ENCODE peak calls at places on chromosomes 5 and 9, in four cellular contexts. L, Z, J and N are unnamed samples.

GRCh38 chr9:126411225-126411947 is 84.8 kb downstream of the MVB12B start:
- DNase-seq in L (no peak), Z (no peak), J (peak; percentile 93), N (no peak)

GRCh38 chr5:155189981-155190380 is 176.4 kb downstream of the KIF4B start:
- DNase-seq in L (peak; percentile 3), Z (no peak), J (no peak), N (no peak)

GRCh38 chr9:16864741-16865434 is 5.6 kb downstream of the BNC2 start:
- DNase-seq in L (no peak), Z (no peak), J (no peak), N (no peak)

GRCh38 chr5:53433036-53433435 is 47.4 kb upstream of the FST start:
- DNase-seq in L (peak; percentile 24), Z (no peak), J (no peak), N (no peak)

GRCh38 chr5:148687427-148687826 is 33.1 kb upstream of the HTR4 start:
- DNase-seq in L (peak; percentile 57), Z (peak; percentile 73), J (no peak), N (peak; percentile 50)

GRCh38 chr5:172347653-172348052 is 64.1 kb upstream of the UBTD2 start:
- DNase-seq in L (no peak), Z (no peak), J (no peak), N (no peak)

GRCh38 chr9:100472725-100473261 is at the start of gene TMEFF1:
- DNase-seq in L (peak; percentile 30), Z (peak; percentile 83), J (no peak), N (peak; percentile 87)

GRCh38 chr5:173970878-173971650 is 17.9 kb upstream of the C5orf47 start:
- DNase-seq in L (peak; percentile 24), Z (no peak), J (no peak), N (no peak)

GRCh38 chr5:53262348-53262970 is 152.9 kb upstream of the MOCS2 start:
- DNase-seq in L (peak; percentile 2), Z (peak; percentile 11), J (no peak), N (peak; percentile 29)

GRCh38 chr9:71719088-71719487 is 49.2 kb downstream of the CEMIP2 start:
- DNase-seq in L (no peak), Z (no peak), J (no peak), N (no peak)
- TF ChIP-seq ETV6 in L (no peak), Z (no peak), J (no peak), N (no peak)

GRCh38 chr9:135136991-135137390 is 49.5 kb downstream of the OLFM1 start:
- DNase-seq in L (no peak), Z (no peak), J (no peak), N (no peak)

GRCh38 chr9:135137398-135137832 is 49.9 kb downstream of the OLFM1 start:
- DNase-seq in L (no peak), Z (peak; percentile 20), J (no peak), N (no peak)

GRCh38 chr9:135136481-135136880 is 49.0 kb downstream of the OLFM1 start:
- DNase-seq in L (no peak), Z (no peak), J (no peak), N (no peak)

GRCh38 chr9:135139366-135139965 is 52.0 kb downstream of the OLFM1 start:
- DNase-seq in L (no peak), Z (peak; percentile 18), J (no peak), N (no peak)

GRCh38 chr9:135138078-135138855 is 50.8 kb downstream of the OLFM1 start:
- DNase-seq in L (no peak), Z (no peak), J (no peak), N (no peak)
- TF ChIP-seq ETV6 in L (no peak), Z (no peak), J (no peak), N (no peak)

DNA sequence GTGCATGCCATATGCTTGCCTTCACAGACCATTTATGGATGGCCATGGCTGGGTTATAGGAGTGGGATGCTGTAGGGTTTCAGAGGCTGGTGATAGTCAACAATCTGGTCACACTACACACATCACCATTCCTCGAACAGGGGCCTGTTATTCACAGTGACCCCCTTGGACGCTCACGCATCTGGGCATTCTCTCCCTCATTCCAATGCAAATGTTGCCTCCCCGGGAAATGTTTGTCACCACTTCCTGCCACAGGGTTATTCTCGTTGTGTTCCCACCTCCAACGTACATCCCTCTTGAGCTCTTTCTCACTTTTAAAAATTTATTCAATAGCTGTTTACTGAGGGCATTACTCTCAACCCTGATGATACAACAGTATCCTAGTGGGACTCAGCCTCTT is 135.4 kb downstream of the SCAMP1 start:
- DNase-seq in L (no peak), Z (no peak), J (no peak), N (peak; percentile 46)
- TF ChIP-seq ETV6 in L (no peak), Z (no peak), J (no peak), N (no peak)

DNA sequence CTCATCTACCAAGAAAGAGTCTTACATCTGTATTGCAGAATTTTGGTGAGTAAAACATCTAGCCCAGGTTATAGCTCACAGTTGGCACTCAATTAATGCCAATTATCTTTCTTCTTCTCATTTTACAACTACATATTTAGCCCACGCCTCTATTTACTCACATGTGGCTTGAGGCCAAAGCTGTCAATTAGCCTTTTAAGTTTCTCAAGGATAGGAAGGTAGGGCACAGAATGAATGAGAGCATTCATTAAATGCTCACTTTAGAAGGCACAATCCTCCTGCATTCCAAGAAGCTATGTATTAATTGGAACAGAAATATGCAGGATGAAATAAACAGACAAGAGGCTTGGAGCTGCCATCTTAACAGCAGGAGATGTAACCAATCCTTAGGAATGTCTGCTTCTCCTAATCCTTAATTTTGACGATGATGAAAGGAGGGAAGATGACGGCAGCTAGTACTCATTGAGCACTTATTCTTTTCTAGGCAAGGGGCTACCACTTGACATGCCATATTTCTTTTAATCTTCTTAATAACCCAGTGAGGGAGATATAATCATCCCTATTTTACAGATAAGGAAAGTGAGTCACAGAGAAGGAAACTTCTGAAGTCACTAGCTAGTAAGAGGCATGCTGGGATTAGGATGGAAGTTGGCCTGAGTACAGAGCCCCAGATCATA is 30.8 kb upstream of the PANK3 start:
- DNase-seq in L (no peak), Z (no peak), J (no peak), N (no peak)
- TF ChIP-seq ETV6 in L (no peak), Z (no peak), J (no peak), N (no peak)

DNA sequence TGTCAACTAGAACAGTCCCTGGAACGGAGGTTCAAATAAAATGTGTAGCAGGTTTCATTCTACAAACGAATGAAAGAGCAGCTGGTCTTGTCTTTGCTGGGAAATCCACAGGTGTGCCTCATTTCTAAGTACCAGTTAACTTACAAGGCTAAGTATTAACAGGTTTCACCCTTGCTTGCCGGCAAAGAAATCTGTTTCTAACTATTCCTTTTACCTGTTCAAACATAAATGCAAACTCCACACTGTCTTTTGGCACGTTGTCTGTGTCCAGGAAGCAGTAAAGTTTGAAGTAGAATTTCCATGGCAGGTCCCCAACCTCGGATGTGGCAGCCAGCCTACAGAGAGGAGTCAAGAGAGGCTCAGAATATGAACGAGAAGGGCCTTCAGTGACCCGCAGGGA is 54.4 kb upstream of the RETREG1 start:
- DNase-seq in L (no peak), Z (no peak), J (no peak), N (no peak)
- TF ChIP-seq ETV6 in L (no peak), Z (no peak), J (no peak), N (no peak)

GRCh38 chr5:179431221-179431620 is 86.0 kb upstream of the ADAMTS2 start:
- DNase-seq in L (no peak), Z (no peak), J (no peak), N (no peak)
- TF ChIP-seq ETV6 in L (no peak), Z (no peak), J (no peak), N (no peak)

DNA sequence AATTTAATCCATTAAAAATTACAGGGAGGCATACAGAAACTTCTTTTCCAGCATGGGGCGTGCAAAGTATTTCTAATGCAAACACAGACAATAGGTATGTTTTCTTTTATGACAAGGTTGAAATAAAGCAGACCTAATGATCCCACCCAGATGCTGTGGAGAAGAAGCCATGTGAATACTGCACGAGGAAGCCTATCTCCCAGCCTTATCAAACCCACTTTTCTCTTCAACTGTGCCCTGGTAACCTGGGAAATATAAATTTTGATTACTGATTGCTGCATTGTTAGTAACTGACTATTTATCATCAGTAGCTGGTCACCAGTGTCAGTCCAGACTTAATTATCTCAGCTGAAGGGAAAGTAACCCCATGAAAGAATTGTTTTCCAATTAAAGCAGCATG is 50.6 kb downstream of the SEMA6A start:
- DNase-seq in L (no peak), Z (no peak), J (no peak), N (no peak)
- TF ChIP-seq ETV6 in L (no peak), Z (no peak), J (no peak), N (no peak)

DNA sequence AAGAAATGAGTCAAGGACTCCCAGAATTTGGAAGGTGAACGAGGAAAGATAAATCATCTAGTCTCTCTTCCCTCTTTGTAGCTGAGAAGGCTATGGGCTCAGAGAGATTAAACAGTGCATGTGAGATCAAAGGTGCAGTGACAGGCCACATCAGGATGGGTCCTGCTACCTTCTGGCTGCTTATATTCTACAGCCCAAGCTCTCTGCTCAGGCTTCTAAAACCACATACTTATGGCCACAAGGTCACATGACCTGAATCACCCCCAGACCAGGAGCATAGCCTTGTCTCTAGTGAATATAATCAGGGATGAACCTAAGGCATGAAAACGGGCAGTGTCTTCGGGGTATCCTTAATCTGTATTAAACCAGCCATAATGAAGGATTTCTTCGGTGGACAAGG is 158.9 kb downstream of the SEMA5A start:
- DNase-seq in L (no peak), Z (no peak), J (no peak), N (no peak)
- TF ChIP-seq ETV6 in L (no peak), Z (no peak), J (no peak), N (no peak)

GRCh38 chr5:145680169-145680568 is 155.0 kb downstream of the PRELID2 start:
- DNase-seq in L (no peak), Z (peak; percentile 20), J (no peak), N (peak; percentile 44)
- TF ChIP-seq ETV6 in L (no peak), Z (no peak), J (no peak), N (no peak)